ENCODE peak calls at places on chromosomes 2 and 18, in seven cellular contexts. L is GM12878, X is K562, H is SK-N-SH, I is HepG2, M is GM12892, V is H1. B is an unnamed sample.

GRCh38 chr2:6909431-6910385 is 7.5 kb upstream of the RNF144A start:
- DNase-seq in L (peak; percentile 87), X (peak; percentile 82), H (no peak), I (no peak), M (no peak), V (no peak), B (no peak)

GRCh38 chr2:121071058-121071504 is 213.9 kb downstream of the TFCP2L1 start:
- DNase-seq in L (no peak), X (peak; percentile 62), H (peak; percentile 90), I (peak; percentile 24), M (peak; percentile 80), V (peak; percentile 98), B (peak; percentile 80)

GRCh38 chr18:45916302-45916701 is 50.8 kb downstream of the EPG5 start:
- DNase-seq in L (no peak), X (no peak), H (no peak), I (peak; percentile 4), M (peak; percentile 8), V (no peak), B (no peak)

GRCh38 chr2:238895901-238896600 is 48.2 kb downstream of the TWIST2 start:
- DNase-seq in L (no peak), X (no peak), H (no peak), I (peak; percentile 29), M (no peak), V (no peak), B (no peak)

GRCh38 chr2:206572725-206573124 is 69.6 kb upstream of the FAM237A start:
- DNase-seq in L (no peak), X (no peak), H (no peak), I (no peak), M (no peak), V (no peak), B (no peak)

GRCh38 chr18:57631697-57632096 is 10.1 kb upstream of the NARS1 start:
- DNase-seq in L (no peak), X (peak; percentile 50), H (no peak), I (no peak), M (no peak), V (no peak), B (no peak)

GRCh38 chr18:32877371-32877770 is 104.5 kb upstream of the KLHL14 start:
- DNase-seq in L (no peak), X (no peak), H (no peak), I (no peak), M (no peak), V (no peak), B (no peak)

GRCh38 chr2:104026726-104027125 is 827.2 kb upstream of the POU3F3 start:
- DNase-seq in L (no peak), X (no peak), H (no peak), I (no peak), M (no peak), V (no peak), B (no peak)

GRCh38 chr2:38268691-38269309 is 108.3 kb downstream of the ATL2 start:
- DNase-seq in L (no peak), X (no peak), H (no peak), I (no peak), M (no peak), V (no peak), B (no peak)

GRCh38 chr2:196167666-196168065 is 3.7 kb downstream of the STK17B start:
- DNase-seq in L (no peak), X (no peak), H (no peak), I (no peak), M (no peak), V (no peak), B (no peak)

GRCh38 chr18:63241739-63242138 is 77.8 kb downstream of the BCL2 start:
- DNase-seq in L (no peak), X (no peak), H (no peak), I (no peak), M (no peak), V (no peak), B (no peak)

GRCh38 chr2:120442923-120443571 is 97.1 kb downstream of the INHBB start:
- DNase-seq in L (no peak), X (peak; percentile 51), H (no peak), I (no peak), M (peak; percentile 42), V (peak; percentile 94), B (no peak)

GRCh38 chr18:79952457-79952995 is 1.1 kb upstream of the SLC66A2 start:
- DNase-seq in L (no peak), X (no peak), H (no peak), I (no peak), M (no peak), V (no peak), B (no peak)

GRCh38 chr2:96111823-96112500 is 4.4 kb downstream of the ADRA2B start:
- DNase-seq in L (no peak), X (no peak), H (no peak), I (no peak), M (no peak), V (no peak), B (no peak)

GRCh38 chr2:54313147-54313546 is 57.1 kb upstream of the TSPYL6 start:
- DNase-seq in L (no peak), X (peak; percentile 12), H (no peak), I (no peak), M (no peak), V (no peak), B (no peak)

GRCh38 chr2:64327510-64328414 is 126.2 kb upstream of the LGALSL start:
- DNase-seq in L (peak; percentile 43), X (no peak), H (peak; percentile 65), I (no peak), M (no peak), V (peak; percentile 49), B (no peak)

GRCh38 chr18:74228312-74228711 is 63.5 kb downstream of the CYB5A start:
- DNase-seq in L (no peak), X (no peak), H (no peak), I (no peak), M (no peak), V (no peak), B (no peak)

GRCh38 chr2:53512071-53512841 is 255.3 kb upstream of the CHAC2 start:
- DNase-seq in L (no peak), X (no peak), H (no peak), I (no peak), M (no peak), V (no peak), B (no peak)

GRCh38 chr2:188519133-188519532 is 227.5 kb downstream of the GULP1 start:
- DNase-seq in L (no peak), X (no peak), H (no peak), I (no peak), M (no peak), V (no peak), B (no peak)

GRCh38 chr2:195482050-195482449 is 175.0 kb upstream of the SLC39A10 start:
- DNase-seq in L (no peak), X (no peak), H (no peak), I (no peak), M (no peak), V (no peak), B (no peak)

GRCh38 chr2:4674007-4674406 is 970.6 kb downstream of the DCDC2C start:
- DNase-seq in L (no peak), X (no peak), H (no peak), I (no peak), M (no peak), V (no peak), B (no peak)

GRCh38 chr2:157418215-157418614 is 25.7 kb downstream of the CYTIP start:
- DNase-seq in L (no peak), X (no peak), H (no peak), I (no peak), M (no peak), V (no peak), B (no peak)

DNA sequence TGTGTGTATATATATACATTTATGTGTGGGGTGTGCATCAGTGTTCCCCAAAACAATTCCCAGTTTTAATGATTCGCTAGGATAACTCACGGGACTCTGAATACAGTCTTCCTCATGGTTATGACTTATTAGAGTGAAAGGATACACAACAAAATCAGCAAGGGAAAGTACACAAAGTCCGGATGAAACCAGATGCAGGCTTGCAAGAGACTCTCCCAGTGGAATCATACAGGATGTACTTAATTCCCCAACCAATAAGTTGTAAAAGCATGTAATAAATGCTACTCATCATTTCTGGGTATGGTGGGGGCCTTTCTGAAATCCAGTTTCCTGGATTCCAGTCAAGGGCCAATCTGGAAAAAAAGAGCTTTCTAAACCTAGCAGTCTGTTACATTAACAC is 654.1 kb upstream of the SYT4 start:
- DNase-seq in L (no peak), X (no peak), H (no peak), I (no peak), M (no peak), V (no peak), B (no peak)
- TF ChIP-seq TAF1 in L (no peak), X (no peak), H (no peak), I (no peak), M (no peak), V (no peak), B (no peak)

GRCh38 chr2:181340891-181341290 is 116.3 kb upstream of the ITGA4 start:
- DNase-seq in L (no peak), X (no peak), H (no peak), I (no peak), M (no peak), V (no peak), B (no peak)
- TF ChIP-seq POLR2AphosphoS5 in L (no peak), X (no peak), H (no peak), I (no peak), M (no peak), V (no peak), B (no peak)

DNA sequence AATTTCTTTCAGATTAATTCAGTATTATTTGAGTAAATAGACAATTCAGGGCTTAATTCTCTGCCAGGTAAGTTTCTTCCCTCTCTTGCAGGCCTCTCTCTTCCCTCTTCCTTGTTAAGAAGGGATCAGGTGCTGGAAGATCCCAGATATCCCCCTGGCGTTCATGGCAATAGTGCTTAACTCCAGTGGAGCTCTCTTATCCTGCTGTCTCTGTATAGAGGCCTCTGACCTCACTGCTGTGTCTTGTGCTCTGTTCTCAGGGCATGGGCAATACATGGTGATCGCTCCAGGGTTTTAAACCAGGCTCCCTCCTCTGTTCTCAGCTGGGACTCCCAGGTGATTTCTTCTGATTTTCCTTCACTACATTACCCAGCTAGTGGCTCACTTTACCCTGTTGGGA is 226.8 kb downstream of the MC4R start:
- DNase-seq in L (no peak), X (no peak), H (no peak), I (no peak), M (no peak), V (no peak), B (no peak)
- TF ChIP-seq TAF1 in L (no peak), X (no peak), H (no peak), I (no peak), M (no peak), V (no peak), B (no peak)

DNA sequence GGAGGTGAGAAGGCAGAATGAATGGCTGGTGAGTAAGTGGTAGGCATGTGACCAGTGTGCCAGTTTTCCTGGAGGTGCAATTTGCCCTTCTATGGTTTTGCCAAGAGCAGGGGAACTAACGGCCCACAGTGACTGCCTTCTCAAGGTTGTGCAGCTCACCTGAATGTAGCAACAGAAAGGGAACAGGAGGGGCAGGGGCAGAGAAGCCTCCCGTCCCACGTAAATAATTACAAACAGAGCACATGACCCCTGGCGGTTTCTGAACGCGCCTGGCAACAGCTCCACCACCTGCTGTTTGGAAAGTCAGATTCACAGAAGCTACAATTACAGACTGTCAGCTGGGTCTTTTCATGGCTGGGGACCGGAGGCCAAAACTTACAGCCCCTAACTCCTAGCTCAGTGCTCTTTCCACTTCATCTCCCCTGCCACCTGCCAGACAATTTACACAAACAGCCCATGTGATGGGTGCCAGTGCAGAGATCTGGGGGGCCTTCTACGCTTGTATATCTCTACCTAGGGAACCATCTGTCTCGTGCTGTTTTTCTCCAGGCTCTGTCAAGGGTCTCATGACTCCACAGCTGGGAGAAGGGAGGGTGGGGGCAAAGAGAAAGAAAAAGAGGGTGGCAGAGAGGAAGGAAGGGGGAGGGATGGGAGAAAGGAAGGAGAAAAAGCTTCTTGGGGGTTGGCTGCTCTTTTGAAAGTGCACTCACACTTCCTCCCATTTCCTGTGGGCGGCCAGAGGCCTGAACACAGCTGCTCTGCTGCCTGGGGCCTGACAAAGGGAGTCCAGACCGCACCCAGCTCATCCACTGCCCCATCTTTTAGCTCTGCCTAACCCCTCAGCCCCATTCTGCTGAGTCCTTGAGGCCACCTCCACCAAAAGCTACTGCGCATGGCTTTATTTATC is 69.5 kb downstream of the POLR1A start:
- DNase-seq in L (peak; percentile 71), X (no peak), H (peak; percentile 63), I (no peak), M (peak; percentile 82), V (no peak), B (peak; percentile 77)
- TF ChIP-seq POLR2AphosphoS5 in L (peak; percentile 68), X (no peak), H (no peak), I (no peak), M (peak; percentile 78), V (no peak), B (peak; percentile 43)